ENCODE peak calls at places on chromosomes 16 and 17, in six cellular contexts. Q is K562, R is H1, P is NT2/D1, K is HCT116, M is HepG2. J is an unnamed sample.

GRCh38 chr17:34195987-34196386 is 59.1 kb upstream of the CCL2 start:
- DNase-seq in Q (no peak), R (no peak), P (no peak), K (no peak), M (no peak), J (no peak)

GRCh38 chr16:89043636-89044393 is 49.8 kb upstream of the ACSF3 start:
- DNase-seq in Q (no peak), R (no peak), P (no peak), K (no peak), M (no peak), J (no peak)

GRCh38 chr17:76078859-76079576 is at the start of gene ZACN:
- DNase-seq in Q (no peak), R (no peak), P (no peak), K (no peak), M (no peak), J (no peak)

GRCh38 chr16:57863434-57864160 is 61.3 kb upstream of the KIFC3 start:
- DNase-seq in Q (no peak), R (no peak), P (peak), K (peak), M (peak), J (no peak)

GRCh38 chr16:88505405-88506082 is 52.5 kb downstream of the ZFPM1 start:
- DNase-seq in Q (peak), R (peak), P (peak), K (peak), M (peak), J (no peak)

GRCh38 chr16:87017388-87018012 is 299.7 kb downstream of the C16orf95 start:
- DNase-seq in Q (no peak), R (no peak), P (peak), K (peak), M (no peak), J (no peak)

GRCh38 chr16:81181013-81181720 is 57.3 kb upstream of the BCO1 start:
- DNase-seq in Q (peak), R (peak), P (peak), K (peak), M (peak), J (no peak)

GRCh38 chr17:71460943-71461342 is 659.9 kb upstream of the SOX9 start:
- DNase-seq in Q (no peak), R (peak), P (no peak), K (peak), M (no peak), J (no peak)

GRCh38 chr16:77212736-77213541 is 13.7 kb downstream of the SYCE1L start:
- DNase-seq in Q (peak), R (peak), P (no peak), K (no peak), M (no peak), J (no peak)

GRCh38 chr16:19348578-19349315 is 63.2 kb downstream of the CLEC19A start:
- DNase-seq in Q (no peak), R (peak), P (peak), K (no peak), M (no peak), J (no peak)

GRCh38 chr16:75379911-75380847 is 53.1 kb downstream of the CFDP1 start:
- DNase-seq in Q (no peak), R (no peak), P (no peak), K (no peak), M (no peak), J (peak)

GRCh38 chr16:67475051-67475450 is 5.9 kb downstream of the ATP6V0D1 start:
- DNase-seq in Q (no peak), R (no peak), P (no peak), K (no peak), M (no peak), J (no peak)

GRCh38 chr17:80425835-80426426 is 11.0 kb downstream of the ENDOV start:
- DNase-seq in Q (no peak), R (no peak), P (no peak), K (no peak), M (no peak), J (no peak)

GRCh38 chr16:4898811-4899473 is 38.0 kb downstream of the PPL start:
- DNase-seq in Q (no peak), R (no peak), P (no peak), K (no peak), M (no peak), J (no peak)

GRCh38 chr17:50063516-50064252 is 7.8 kb downstream of the ITGA3 start:
- DNase-seq in Q (no peak), R (no peak), P (no peak), K (no peak), M (no peak), J (no peak)

GRCh38 chr17:44972953-44973352 is 4.8 kb upstream of the C1QL1 start:
- DNase-seq in Q (no peak), R (no peak), P (no peak), K (no peak), M (peak), J (no peak)

GRCh38 chr17:82698974-82699442 is 510 bp upstream of the RAB40B start:
- DNase-seq in Q (no peak), R (no peak), P (no peak), K (no peak), M (no peak), J (no peak)

GRCh38 chr16:69644790-69645189 is 79.0 kb downstream of the NFAT5 start:
- DNase-seq in Q (no peak), R (no peak), P (no peak), K (no peak), M (no peak), J (no peak)

GRCh38 chr17:48095611-48096010 is 5.7 kb downstream of the CBX1 start:
- DNase-seq in Q (no peak), R (no peak), P (no peak), K (no peak), M (no peak), J (no peak)

GRCh38 chr17:66807182-66807581 is 27.7 kb upstream of the CACNG5 start:
- DNase-seq in Q (no peak), R (no peak), P (no peak), K (no peak), M (no peak), J (no peak)

GRCh38 chr16:11224894-11225676 is 30.9 kb downstream of the SOCS1 start:
- DNase-seq in Q (no peak), R (no peak), P (no peak), K (no peak), M (no peak), J (peak)

GRCh38 chr17:81405382-81406005 is 10.2 kb downstream of the BAHCC1 start:
- DNase-seq in Q (no peak), R (no peak), P (no peak), K (no peak), M (no peak), J (no peak)

GRCh38 chr17:76987486-76987885 is 119.3 kb downstream of the MGAT5B start:
- DNase-seq in Q (no peak), R (no peak), P (no peak), K (no peak), M (no peak), J (no peak)

GRCh38 chr16:78988361-78988992 is 612.1 kb downstream of the MAF start:
- DNase-seq in Q (peak), R (no peak), P (peak), K (no peak), M (no peak), J (no peak)

GRCh38 chr16:65908568-65908967 is 457.9 kb upstream of the CDH5 start:
- DNase-seq in Q (no peak), R (no peak), P (peak), K (no peak), M (no peak), J (no peak)

GRCh38 chr17:46972346-46972745 is 6.7 kb downstream of the RPRML start:
- DNase-seq in Q (no peak), R (no peak), P (no peak), K (no peak), M (no peak), J (no peak)

GRCh38 chr16:68345351-68345810 is 34.6 kb downstream of the PRMT7 start:
- DNase-seq in Q (no peak), R (no peak), P (no peak), K (no peak), M (no peak), J (no peak)

GRCh38 chr17:61221597-61222471 is 177.8 kb upstream of the TBX2 start:
- DNase-seq in Q (no peak), R (no peak), P (no peak), K (no peak), M (no peak), J (no peak)

GRCh38 chr16:11742536-11743307 is at the start of gene TXNDC11:
- DNase-seq in Q (peak), R (peak), P (peak), K (peak), M (peak), J (peak)

GRCh38 chr17:75124041-75124818 is 7.3 kb downstream of the NT5C start:
- DNase-seq in Q (peak), R (no peak), P (no peak), K (peak), M (peak), J (no peak)

GRCh38 chr17:67113481-67113880 is 69.1 kb downstream of the CACNG1 start:
- DNase-seq in Q (no peak), R (no peak), P (no peak), K (no peak), M (no peak), J (no peak)

GRCh38 chr16:28543072-28543471 is 4.3 kb upstream of the NUPR1 start:
- DNase-seq in Q (no peak), R (no peak), P (no peak), K (no peak), M (no peak), J (no peak)

GRCh38 chr16:77450790-77451487 is 16.1 kb upstream of the ADAMTS18 start:
- DNase-seq in Q (no peak), R (no peak), P (no peak), K (no peak), M (no peak), J (no peak)

GRCh38 chr17:30290077-30290476 is 1.7 kb downstream of the BLMH start:
- DNase-seq in Q (no peak), R (no peak), P (no peak), K (no peak), M (no peak), J (no peak)

GRCh38 chr17:30292490-30292858 is 730 bp upstream of the BLMH start:
- DNase-seq in Q (no peak), R (no peak), P (no peak), K (no peak), M (no peak), J (no peak)

GRCh38 chr17:30296499-30297038 is 4.8 kb upstream of the BLMH start:
- DNase-seq in Q (no peak), R (no peak), P (no peak), K (no peak), M (no peak), J (no peak)

GRCh38 chr17:30290696-30291570 is 811 bp downstream of the BLMH start:
- DNase-seq in Q (peak), R (no peak), P (peak), K (no peak), M (peak), J (no peak)

GRCh38 chr17:30291571-30292489 is at the start of gene BLMH:
- DNase-seq in Q (peak), R (peak), P (peak), K (no peak), M (peak), J (no peak)
- TF ChIP-seq ZNF274 in Q (no peak), R (no peak), P (no peak), K (no peak), M (no peak), J (no peak)

GRCh38 chr16:71479420-71479819 is 9.7 kb downstream of the ZNF19 start:
- DNase-seq in Q (peak), R (no peak), P (peak), K (no peak), M (peak), J (no peak)

GRCh38 chr16:71476457-71476856 is 12.7 kb downstream of the ZNF19 start:
- DNase-seq in Q (no peak), R (no peak), P (no peak), K (no peak), M (no peak), J (no peak)

GRCh38 chr16:71473891-71474290 is 11.8 kb upstream of the ZNF23 start:
- DNase-seq in Q (no peak), R (no peak), P (no peak), K (peak), M (no peak), J (no peak)

GRCh38 chr16:71472041-71472440 is 10.0 kb upstream of the ZNF23 start:
- DNase-seq in Q (no peak), R (no peak), P (no peak), K (no peak), M (no peak), J (no peak)

GRCh38 chr16:71474864-71475263 is 12.8 kb upstream of the ZNF23 start:
- DNase-seq in Q (no peak), R (no peak), P (no peak), K (peak), M (no peak), J (no peak)
- TF ChIP-seq ZNF274 in Q (no peak), R (no peak), P (no peak), K (no peak), M (no peak), J (no peak)

DNA sequence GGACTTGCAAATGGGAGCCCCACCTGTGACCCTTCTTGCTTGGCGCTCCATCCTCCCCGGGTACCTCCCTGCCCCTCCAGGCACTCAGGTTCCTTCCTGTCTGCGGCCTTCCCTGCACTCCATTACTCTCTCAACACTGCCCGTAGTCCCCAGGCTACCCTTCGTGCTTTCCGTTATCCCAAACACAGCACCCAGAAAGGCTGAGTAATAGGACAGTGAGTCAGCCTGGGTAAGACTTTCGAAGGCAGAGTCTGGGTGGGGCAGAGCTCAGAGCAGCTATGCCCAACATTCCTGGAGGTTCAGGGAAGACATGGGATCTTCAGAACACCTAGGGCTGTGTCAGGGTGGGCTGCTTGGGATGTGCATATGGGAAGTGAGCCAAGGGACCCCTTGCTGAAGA is 16.7 kb upstream of the C16orf74 start:
- DNase-seq in Q (no peak), R (no peak), P (no peak), K (peak), M (no peak), J (no peak)
- TF ChIP-seq ZNF274 in Q (no peak), R (no peak), P (no peak), K (no peak), M (no peak), J (no peak)

GRCh38 chr17:37752482-37752881 is 7.6 kb upstream of the HNF1B start:
- DNase-seq in Q (no peak), R (no peak), P (no peak), K (no peak), M (no peak), J (no peak)
- TF ChIP-seq ZNF274 in Q (no peak), R (no peak), P (no peak), K (no peak), M (no peak), J (no peak)

DNA sequence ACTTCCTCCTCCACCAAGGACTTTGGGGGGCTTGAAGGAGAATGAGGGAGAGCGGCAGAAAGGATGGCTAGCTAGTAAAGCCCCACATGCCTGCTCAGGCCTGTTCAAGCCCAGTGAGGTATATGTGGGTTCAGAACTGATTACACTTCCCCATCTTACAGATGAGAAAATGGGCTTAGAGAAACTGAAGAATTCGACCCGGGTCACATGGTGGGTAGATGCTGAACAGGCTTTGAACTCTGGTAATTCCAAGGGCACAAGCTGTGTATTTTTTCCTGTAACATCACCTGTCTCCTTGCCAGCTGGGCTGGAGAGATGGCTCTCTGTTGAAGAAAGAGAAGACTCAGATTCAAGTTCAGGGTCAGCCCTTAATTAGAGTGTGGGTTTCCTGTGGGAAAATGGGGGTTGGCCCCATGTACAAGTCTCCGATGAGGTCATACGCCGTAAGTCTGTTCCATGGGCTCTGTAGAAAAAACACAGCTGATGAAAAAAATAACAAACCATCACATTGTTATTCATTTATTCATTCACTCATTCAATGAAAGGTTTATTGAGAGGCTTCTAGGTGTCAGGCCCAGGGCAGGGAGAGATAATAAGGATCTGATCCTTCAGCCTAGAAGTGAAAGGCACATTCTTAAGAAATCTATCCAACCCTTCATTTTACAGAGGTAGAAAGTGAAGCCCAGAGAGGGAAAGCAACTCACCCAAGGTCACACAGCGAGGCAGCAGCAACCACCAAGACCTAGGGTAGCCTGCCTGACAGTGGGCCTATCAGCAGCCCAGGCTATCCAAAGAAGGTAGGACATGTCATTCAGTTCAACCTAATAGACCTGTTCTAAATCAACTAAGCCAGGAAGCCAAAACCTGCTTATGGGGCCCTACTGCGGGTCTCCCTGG is 482.8 kb downstream of the SOX9 start:
- DNase-seq in Q (no peak), R (no peak), P (no peak), K (no peak), M (no peak), J (no peak)
- TF ChIP-seq ZNF274 in Q (no peak), R (no peak), P (no peak), K (no peak), M (no peak), J (no peak)